ENCODE peak calls at places on chromosomes 3 and 15, in seven cellular contexts. V is amniotic stem cell; M is NCI-H1092 treated with DMSO at 0.1 percent for 48 hours; T is thoracic aorta; K is head of caudate nucleus; G is left colon; O is activated T-helper 1 cell treated with anti-CD3 and anti-CD28 coated beads, Interleukin-12 subunit alpha, Interleukin-12 subunit beta, Interleukin-2, Interleukin-4 antibody, amounts not matched to agents 30 ng/mL and 10 ng/mL and 1 ng/mL, durations not matched to agents 14 hours and 24 hours and 36 hours. W is an unnamed sample.

GRCh38 chr3:128623762-128624176 is 26.8 kb downstream of the RPN1 start:
- DNase-seq in V (no peak), M (no peak), T (no peak), K (no peak), G (no peak), O (no peak), W (no peak)

GRCh38 chr3:151351216-151351615 is 21.9 kb upstream of the P2RY13 start:
- DNase-seq in V (no peak), M (no peak), T (no peak), K (no peak), G (no peak), O (no peak), W (no peak)

GRCh38 chr3:64740232-64740631 is 52.4 kb upstream of the ADAMTS9 start:
- DNase-seq in V (no peak), M (no peak), T (no peak), K (no peak), G (no peak), O (no peak), W (no peak)

GRCh38 chr3:114319453-114319852 is 25.6 kb downstream of the TIGIT start:
- DNase-seq in V (no peak), M (peak; percentile 68), T (no peak), K (no peak), G (no peak), O (no peak), W (no peak)

GRCh38 chr3:163543558-163544189 is 1534.6 kb downstream of the SI start:
- DNase-seq in V (no peak), M (no peak), T (no peak), K (no peak), G (no peak), O (no peak), W (no peak)

GRCh38 chr3:112568642-112569041 is 6.8 kb downstream of the SLC35A5 start:
- DNase-seq in V (no peak), M (no peak), T (no peak), K (no peak), G (no peak), O (no peak), W (no peak)

GRCh38 chr15:75693501-75694240 is 19.0 kb downstream of the CSPG4 start:
- DNase-seq in V (no peak), M (no peak), T (no peak), K (no peak), G (no peak), O (no peak), W (no peak)

GRCh38 chr3:4687167-4687566 is 194.0 kb downstream of the ITPR1 start:
- DNase-seq in V (no peak), M (no peak), T (no peak), K (no peak), G (no peak), O (no peak), W (no peak)

GRCh38 chr3:120111898-120112297 is 17.7 kb upstream of the GSK3B start:
- DNase-seq in V (no peak), M (no peak), T (no peak), K (no peak), G (no peak), O (no peak), W (no peak)

GRCh38 chr15:31461911-31462480 is 135.4 kb downstream of the KLF13 start:
- DNase-seq in V (no peak), M (no peak), T (no peak), K (no peak), G (peak; percentile 7), O (no peak), W (no peak)

GRCh38 chr15:83320404-83320803 is 35.9 kb upstream of the BNC1 start:
- DNase-seq in V (no peak), M (no peak), T (no peak), K (no peak), G (no peak), O (no peak), W (no peak)

GRCh38 chr3:98982336-98982735 is 80.8 kb upstream of the DCBLD2 start:
- DNase-seq in V (no peak), M (no peak), T (no peak), K (no peak), G (no peak), O (no peak), W (no peak)

GRCh38 chr3:82416828-82417227 is 655.4 kb upstream of the GBE1 start:
- DNase-seq in V (no peak), M (no peak), T (no peak), K (no peak), G (no peak), O (no peak), W (no peak)

GRCh38 chr3:3109407-3110298 is 521 bp downstream of the IL5RA start:
- DNase-seq in V (no peak), M (no peak), T (no peak), K (no peak), G (no peak), O (no peak), W (no peak)

GRCh38 chr15:95687056-95687455 is 643.4 kb upstream of the NR2F2 start:
- DNase-seq in V (no peak), M (no peak), T (no peak), K (no peak), G (no peak), O (no peak), W (no peak)

GRCh38 chr15:100715571-100716455 is 113.4 kb downstream of the ASB7 start:
- DNase-seq in V (no peak), M (peak; percentile 3), T (no peak), K (no peak), G (peak; percentile 26), O (no peak), W (no peak)

GRCh38 chr3:131602011-131602779 is 99.4 kb upstream of the MRPL3 start:
- DNase-seq in V (no peak), M (no peak), T (no peak), K (no peak), G (no peak), O (no peak), W (no peak)

GRCh38 chr3:30531017-30531570 is 75.3 kb upstream of the TGFBR2 start:
- DNase-seq in V (no peak), M (no peak), T (no peak), K (no peak), G (no peak), O (no peak), W (no peak)

GRCh38 chr15:93180656-93181055 is 91.6 kb upstream of the RGMA start:
- DNase-seq in V (no peak), M (no peak), T (no peak), K (no peak), G (no peak), O (no peak), W (no peak)

GRCh38 chr3:2268779-2269178 is 170.1 kb downstream of the CNTN4 start:
- DNase-seq in V (no peak), M (no peak), T (no peak), K (no peak), G (no peak), O (no peak), W (no peak)

GRCh38 chr3:155870945-155871745 is 695 bp downstream of the GMPS start:
- DNase-seq in V (no peak), M (peak; percentile 30), T (no peak), K (peak; percentile 40), G (peak; percentile 73), O (peak; percentile 49), W (peak; percentile 52)

GRCh38 chr15:57762302-57762701 is 55.8 kb downstream of the POLR2M start:
- DNase-seq in V (no peak), M (no peak), T (no peak), K (no peak), G (no peak), O (no peak), W (no peak)

GRCh38 chr3:152646004-152646403 is 188.9 kb upstream of the P2RY1 start:
- DNase-seq in V (no peak), M (no peak), T (no peak), K (no peak), G (no peak), O (no peak), W (no peak)